ENCODE peak calls at places on chromosome 11, in six cellular contexts. L is thoracic aorta, I is WTC11, A is AG09309, N is AG04449, R is PC-9. W is an unnamed sample.

GRCh38 chr11:71580057-71581003 is 2.3 kb downstream of the KRTAP5-11 start:
- DNase-seq in L (no peak), A (peak), R (peak), N (peak), I (peak), W (peak)

GRCh38 chr11:121473064-121473777 is 20.5 kb upstream of the SORL1-AS1 start:
- DNase-seq in R (no peak), I (no peak), A (peak), L (no peak), N (no peak), W (no peak)

GRCh38 chr11:65016705-65017104 is 2.7 kb downstream of the ARL2 start:
- DNase-seq in A (no peak), I (peak), N (no peak), L (no peak), R (no peak), W (no peak)

GRCh38 chr11:9651899-9652748 is 11.8 kb upstream of the SWAP70 start:
- DNase-seq in A (no peak), L (no peak), R (no peak), I (no peak), N (no peak), W (no peak)

GRCh38 chr11:110362916-110363574 is 66.6 kb upstream of the RDX start:
- DNase-seq in A (no peak), R (peak), I (peak), L (no peak), N (no peak), W (no peak)

GRCh38 chr11:105821366-105821765 is 200.7 kb downstream of the MSANTD4 start:
- DNase-seq in N (no peak), R (no peak), A (no peak), L (no peak), I (peak), W (no peak)

GRCh38 chr11:108973402-108974119 is 308.7 kb downstream of the DDX10 start:
- DNase-seq in L (no peak), R (peak), N (peak), A (peak), I (no peak), W (peak)

GRCh38 chr11:17838102-17838501 is 103.5 kb downstream of the KCNC1 start:
- DNase-seq in L (no peak), N (no peak), I (no peak), A (no peak), R (no peak), W (no peak)

GRCh38 chr11:73189315-73189714 is 28.8 kb upstream of the P2RY2 start:
- DNase-seq in R (no peak), I (no peak), A (no peak), L (no peak), N (no peak), W (no peak)

GRCh38 chr11:15629690-15630321 is 515.1 kb downstream of the INSC start:
- DNase-seq in I (peak), N (no peak), L (no peak), A (no peak), R (no peak), W (no peak)

GRCh38 chr11:47248304-47248663 is 330 bp downstream of the ACP2 start:
- DNase-seq in A (no peak), N (no peak), R (no peak), I (no peak), L (no peak), W (no peak)

GRCh38 chr11:40686765-40687164 is 772.7 kb downstream of the LRRC4C start:
- DNase-seq in L (no peak), N (no peak), I (no peak), A (no peak), R (no peak), W (no peak)

GRCh38 chr11:34633990-34634725 is 13.3 kb downstream of the EHF start:
- DNase-seq in R (no peak), N (no peak), I (no peak), L (no peak), A (peak), W (no peak)

GRCh38 chr11:122367809-122368231 is 251.8 kb upstream of the BLID start:
- DNase-seq in I (no peak), R (no peak), A (no peak), N (no peak), L (no peak), W (peak)

GRCh38 chr11:133819916-133820315 is 25.4 kb downstream of the SPATA19 start:
- DNase-seq in N (no peak), R (no peak), I (no peak), L (no peak), A (no peak), W (no peak)

GRCh38 chr11:133819114-133819513 is 26.2 kb downstream of the SPATA19 start:
- DNase-seq in N (no peak), A (no peak), I (no peak), L (no peak), R (no peak), W (no peak)

GRCh38 chr11:133816146-133816545 is 29.2 kb downstream of the SPATA19 start:
- DNase-seq in N (no peak), R (no peak), L (no peak), A (no peak), I (no peak), W (no peak)

GRCh38 chr11:133817449-133817848 is 27.9 kb downstream of the SPATA19 start:
- DNase-seq in N (no peak), R (no peak), A (no peak), L (no peak), I (no peak), W (no peak)

GRCh38 chr11:133818302-133818701 is 27.0 kb downstream of the SPATA19 start:
- DNase-seq in R (no peak), I (no peak), A (no peak), N (no peak), L (no peak), W (no peak)
- TF ChIP-seq CTCF in R (no peak), I (no peak), A (no peak), N (no peak), L (no peak), W (no peak)

DNA sequence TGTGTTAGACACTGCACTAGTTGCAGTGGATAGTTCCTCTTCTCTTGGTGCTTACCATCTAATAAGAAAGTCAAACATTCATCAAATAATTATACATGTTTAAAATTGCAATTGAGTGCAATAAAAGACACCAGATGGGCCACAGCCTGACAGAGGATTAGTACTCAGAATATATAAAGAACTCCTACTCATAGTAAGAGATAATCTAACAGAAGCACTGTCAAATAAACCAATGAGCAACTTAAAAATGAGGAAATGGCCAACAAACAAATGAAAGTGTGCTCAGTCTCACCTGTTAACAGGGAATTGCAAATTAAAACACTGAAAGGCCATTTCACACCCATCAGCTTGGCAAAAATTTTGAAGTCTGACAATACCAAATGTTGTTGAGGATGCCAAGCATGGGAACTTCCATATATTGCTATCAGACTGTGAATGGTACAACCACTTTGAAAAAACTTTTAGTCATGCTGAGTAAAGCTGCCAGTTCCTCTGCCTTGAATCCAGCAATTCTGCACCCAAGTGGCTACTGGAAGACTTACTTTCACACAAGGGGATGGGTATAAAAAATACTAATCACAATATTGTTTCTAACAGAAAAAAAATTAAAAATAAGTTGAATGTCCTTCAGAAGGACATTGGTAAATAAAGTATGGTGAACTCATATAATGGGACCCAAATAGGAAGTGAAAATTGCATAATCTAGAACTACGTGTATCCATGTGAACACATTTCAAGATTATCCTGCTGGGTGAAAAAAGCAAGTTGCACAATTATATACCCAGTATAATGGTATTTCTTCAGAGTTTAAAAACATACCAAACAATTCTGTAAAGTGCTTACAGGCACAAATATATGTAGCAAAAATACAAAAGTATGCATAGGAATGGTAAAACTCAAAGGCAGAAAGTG is 41.4 kb upstream of the CREB3L1 start:
- DNase-seq in N (no peak), R (no peak), A (no peak), L (no peak), I (no peak), W (no peak)
- TF ChIP-seq CTCF in N (no peak), R (no peak), A (no peak), L (no peak), I (no peak), W (no peak)

DNA sequence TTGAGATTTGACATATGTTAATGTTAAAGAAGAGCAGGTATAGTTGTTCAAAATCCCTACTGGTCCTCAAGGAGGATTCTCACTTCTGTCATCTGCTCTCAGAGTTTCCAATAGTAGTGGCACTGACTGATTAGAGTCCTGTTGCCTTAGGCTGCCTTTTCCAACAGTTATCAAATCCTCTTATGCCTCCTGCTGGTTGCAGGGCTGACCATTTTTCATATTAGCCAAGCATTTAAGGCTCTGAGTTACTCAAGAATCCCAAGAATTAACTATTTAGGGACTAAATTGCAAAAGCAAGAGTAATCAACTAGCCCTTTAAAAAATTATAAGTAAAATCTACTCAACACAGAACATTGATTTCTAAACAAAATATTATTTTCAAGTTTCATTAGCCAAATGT is 212.0 kb upstream of the CHORDC1 start:
- DNase-seq in A (no peak), I (no peak), R (no peak), L (no peak), N (no peak), W (no peak)
- TF ChIP-seq CTCF in A (no peak), I (no peak), R (peak), L (no peak), N (no peak), W (no peak)

DNA sequence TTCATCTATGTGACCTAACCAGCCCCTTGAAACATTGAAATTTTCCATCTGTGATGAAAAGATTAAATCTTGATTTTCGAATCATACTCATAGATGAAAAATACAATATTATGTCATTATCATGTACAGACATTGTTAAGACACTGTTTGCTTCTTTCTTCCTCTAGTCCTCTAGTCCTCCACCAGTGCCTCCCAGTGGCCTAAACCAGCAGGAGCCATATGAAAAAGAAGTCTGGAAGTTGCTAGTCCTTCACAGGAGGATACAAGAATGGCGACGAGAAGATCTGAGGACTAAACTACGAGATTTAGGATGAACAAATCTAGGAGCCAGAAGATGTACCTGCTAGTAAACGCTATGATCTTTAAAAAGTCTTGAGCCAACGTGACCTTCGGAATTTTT is 134.1 kb downstream of the SLC17A6 start:
- DNase-seq in A (no peak), L (no peak), I (peak), N (no peak), R (no peak), W (no peak)
- TF ChIP-seq CTCF in A (peak), L (no peak), I (no peak), N (no peak), R (no peak), W (peak)

GRCh38 chr11:69277074-69277809 is 16.7 kb upstream of the MYEOV start:
- DNase-seq in N (no peak), A (no peak), I (no peak), R (no peak), L (no peak), W (no peak)
- TF ChIP-seq CTCF in N (no peak), A (no peak), I (no peak), R (no peak), L (no peak), W (no peak)

DNA sequence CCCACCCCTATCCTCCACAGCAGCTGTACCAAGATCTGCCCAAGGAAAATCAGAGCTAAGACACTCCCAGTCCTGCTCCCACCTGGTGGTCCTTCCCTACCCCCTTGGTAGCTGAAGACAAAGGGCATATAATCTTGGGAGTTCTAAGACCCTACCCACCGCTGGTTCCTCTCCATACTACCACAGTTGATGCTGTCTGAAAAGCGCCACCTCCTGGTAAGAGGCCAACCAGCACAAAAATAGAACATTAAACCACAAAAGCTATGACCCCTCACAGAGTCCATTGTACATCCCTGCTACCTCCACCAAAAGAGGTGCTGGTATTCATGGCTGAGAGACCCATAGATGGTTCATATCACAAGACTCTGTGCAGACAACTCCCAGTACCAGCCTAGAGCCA is 161.5 kb upstream of the ARHGAP42 start:
- DNase-seq in I (peak), R (no peak), L (no peak), N (no peak), A (no peak), W (no peak)
- TF ChIP-seq CTCF in I (peak), R (peak), L (no peak), N (no peak), A (no peak), W (peak)

GRCh38 chr11:117809236-117810055 is 12.4 kb upstream of the DSCAML1 start:
- DNase-seq in A (no peak), N (no peak), I (peak), R (peak), L (no peak), W (no peak)
- TF ChIP-seq CTCF in A (peak), N (peak), I (no peak), R (peak), L (no peak), W (peak)

W was measured in HFF-Myc.